ENCODE peak calls at places on chromosomes 6 and 20, in seven cellular contexts. M is CD8-positive, alpha-beta memory T cell; J is caudate nucleus; Q is aorta; O is AG04450; V is ascending aorta; F is CD8-positive, alpha-beta T cell. L is an unnamed sample.

GRCh38 chr20:19572031-19572430 is 186.0 kb upstream of the RIN2 start:
- DNase-seq in O (no peak), M (no peak), J (no peak), F (no peak), V (no peak), Q (no peak), L (no peak)

GRCh38 chr20:42430059-42430458 is 759.6 kb downstream of the PTPRT start:
- DNase-seq in V (no peak), F (no peak), Q (no peak), O (no peak), J (no peak), M (no peak), L (no peak)

GRCh38 chr20:48236485-48237055 is 451.3 kb upstream of the SULF2 start:
- DNase-seq in F (no peak), O (no peak), J (no peak), V (peak; percentile 22), Q (peak; percentile 38), M (no peak), L (no peak)

GRCh38 chr6:117711369-117711768 is 36.1 kb downstream of the NUS1 start:
- DNase-seq in J (no peak), V (no peak), F (no peak), M (no peak), O (no peak), Q (no peak), L (no peak)

GRCh38 chr6:151154418-151154817 is 85.3 kb upstream of the AKAP12 start:
- DNase-seq in V (no peak), F (no peak), J (no peak), M (no peak), O (no peak), Q (no peak), L (no peak)

GRCh38 chr20:44282148-44282547 is 28.9 kb downstream of the FITM2 start:
- DNase-seq in F (no peak), Q (no peak), V (no peak), O (no peak), M (no peak), J (no peak), L (no peak)

GRCh38 chr20:47379433-47380150 is 23.1 kb upstream of the ZMYND8 start:
- DNase-seq in M (no peak), V (no peak), O (peak; percentile 63), F (no peak), Q (no peak), J (no peak), L (no peak)

GRCh38 chr6:20921533-20921932 is 387.3 kb downstream of the CDKAL1 start:
- DNase-seq in F (no peak), Q (no peak), O (peak; percentile 13), J (no peak), M (no peak), V (no peak), L (no peak)

GRCh38 chr20:52448513-52448912 is 256.9 kb upstream of the ZFP64 start:
- DNase-seq in M (no peak), Q (no peak), J (no peak), O (no peak), F (no peak), V (no peak), L (no peak)

GRCh38 chr6:138253731-138254130 is 35.4 kb upstream of the PBOV1 start:
- DNase-seq in F (no peak), J (no peak), Q (no peak), M (no peak), O (no peak), V (no peak), L (no peak)

GRCh38 chr6:21438237-21438985 is 155.1 kb upstream of the SOX4 start:
- DNase-seq in M (no peak), V (no peak), Q (no peak), F (no peak), J (no peak), O (no peak), L (no peak)

GRCh38 chr6:166420351-166420750 is 37.6 kb upstream of the MPC1 start:
- DNase-seq in Q (no peak), F (no peak), V (no peak), J (no peak), O (no peak), M (no peak), L (no peak)

GRCh38 chr20:57611605-57612311 is 8.5 kb downstream of the ZBP1 start:
- DNase-seq in O (no peak), F (no peak), V (peak; percentile 9), Q (peak; percentile 68), M (no peak), J (no peak), L (peak; percentile 33)

GRCh38 chr6:107075951-107076381 is 39.3 kb downstream of the BEND3 start:
- DNase-seq in J (peak; percentile 76), Q (no peak), M (no peak), O (no peak), V (no peak), F (no peak), L (peak; percentile 23)

GRCh38 chr20:6959900-6960312 is 192.4 kb downstream of the BMP2 start:
- DNase-seq in J (no peak), M (no peak), V (no peak), O (no peak), Q (no peak), F (no peak), L (no peak)

GRCh38 chr6:54586251-54586650 is 260.3 kb upstream of the FAM83B start:
- DNase-seq in M (no peak), V (no peak), F (no peak), O (no peak), J (no peak), Q (no peak), L (no peak)

GRCh38 chr6:117451607-117452164 is 25.9 kb upstream of the ROS1 start:
- DNase-seq in F (no peak), O (no peak), M (no peak), V (no peak), J (no peak), Q (no peak), L (no peak)

GRCh38 chr6:6582111-6582510 is 6.4 kb upstream of the LY86 start:
- DNase-seq in O (no peak), Q (no peak), J (no peak), F (no peak), V (no peak), M (no peak), L (no peak)
- H3K27ac ChIP-seq in O (no peak overlapping the region), Q (no peak overlapping the region), J (no peak overlapping the region), F (no peak overlapping the region), V (no peak overlapping the region), M (no peak overlapping the region), L (no peak overlapping the region)

GRCh38 chr6:38649744-38650143 is 10.0 kb upstream of the BTBD9 start:
- DNase-seq in Q (no peak), V (no peak), J (no peak), M (no peak), F (no peak), O (no peak), L (no peak)
- H3K27ac ChIP-seq in Q (no peak overlapping the region), V (no peak overlapping the region), J (no peak overlapping the region), M (no peak overlapping the region), F (no peak overlapping the region), O (no peak overlapping the region), L (no peak overlapping the region)

DNA sequence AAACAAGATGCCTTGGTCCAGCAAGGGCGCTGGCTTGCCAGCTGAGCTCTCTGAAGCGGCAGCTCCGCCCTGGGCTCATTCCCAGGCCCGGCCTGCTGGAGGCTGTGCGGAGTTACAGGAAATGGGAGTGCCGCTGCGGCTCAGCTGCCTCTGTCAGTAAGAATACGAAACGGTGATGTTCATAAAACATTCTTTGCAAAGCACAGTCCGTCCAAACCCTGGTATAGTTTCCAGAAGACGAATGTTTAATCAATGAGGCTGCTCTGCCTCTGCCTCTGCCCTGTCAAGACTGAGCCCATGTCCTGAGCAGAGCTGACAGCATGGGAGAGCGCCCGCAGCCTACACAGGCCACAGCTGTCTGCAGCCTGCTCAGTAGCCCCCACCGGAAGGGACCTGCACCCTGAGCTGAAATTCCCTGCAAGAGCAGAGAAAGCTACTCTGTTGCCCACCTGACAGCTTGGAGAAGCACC is 153.3 kb upstream of the SNX9 start:
- DNase-seq in J (no peak), M (no peak), O (peak; percentile 37), Q (peak; percentile 92), F (no peak), V (peak; percentile 90), L (peak; percentile 53)
- H3K27ac ChIP-seq in J (peak overlapping the region; percentile 21), M (no peak overlapping the region), O (peak overlapping the region; percentile 31), Q (no peak overlapping the region), F (no peak overlapping the region), V (peak overlapping the region; percentile 69), L (no peak overlapping the region)

GRCh38 chr20:38213607-38213940 is 47.0 kb downstream of the KIAA1755 start:
- DNase-seq in O (no peak), J (no peak), M (no peak), F (no peak), V (no peak), Q (peak; percentile 58), L (no peak)
- H3K27ac ChIP-seq in O (no peak overlapping the region), J (no peak overlapping the region), M (no peak overlapping the region), F (no peak overlapping the region), V (no peak overlapping the region), Q (no peak overlapping the region), L (no peak overlapping the region)

GRCh38 chr20:3400260-3401155 is 7.0 kb downstream of the DNAAF9 start:
- DNase-seq in O (no peak), J (peak; percentile 13), M (no peak), V (no peak), F (no peak), Q (no peak), L (no peak)
- H3K27ac ChIP-seq in O (no peak overlapping the region), J (no peak overlapping the region), M (no peak overlapping the region), V (no peak overlapping the region), F (no peak overlapping the region), Q (no peak overlapping the region), L (no peak overlapping the region)

L was measured in right lobe of liver.